ENCODE peak calls at places on chromosomes 16 and 17, in six cellular contexts. One of them, this sample, is unnamed.

GRCh38 chr17:64662774-64663367 is 764 bp upstream of the SMURF2 start:
- DNase-seq in AG04450: no peak
- DNase-seq in mammary epithelial cell: no peak
- DNase-seq in epithelial cell of proximal tubule: no peak
- DNase-seq in fibroblast of lung: no peak
- DNase-seq in tibial artery: no peak
- DNase-seq in this sample: no peak

GRCh38 chr16:57045694-57046381 is 46.5 kb upstream of the CPNE2 start:
- DNase-seq in AG04450: peak
- DNase-seq in mammary epithelial cell: no peak
- DNase-seq in epithelial cell of proximal tubule: no peak
- DNase-seq in fibroblast of lung: peak
- DNase-seq in tibial artery: peak
- DNase-seq in this sample: peak

GRCh38 chr16:4654387-4654901 is 29.8 kb downstream of the MGRN1 start:
- DNase-seq in AG04450: no peak
- DNase-seq in mammary epithelial cell: no peak
- DNase-seq in epithelial cell of proximal tubule: no peak
- DNase-seq in fibroblast of lung: no peak
- DNase-seq in tibial artery: no peak
- DNase-seq in this sample: peak

GRCh38 chr16:83626676-83627075 is 181.1 kb upstream of the HSBP1 start:
- DNase-seq in AG04450: no peak
- DNase-seq in mammary epithelial cell: no peak
- DNase-seq in epithelial cell of proximal tubule: no peak
- DNase-seq in fibroblast of lung: no peak
- DNase-seq in tibial artery: no peak
- DNase-seq in this sample: no peak

GRCh38 chr16:30724641-30725464 is 23.4 kb upstream of the PHKG2 start:
- DNase-seq in AG04450: no peak
- DNase-seq in mammary epithelial cell: no peak
- DNase-seq in epithelial cell of proximal tubule: no peak
- DNase-seq in fibroblast of lung: no peak
- DNase-seq in tibial artery: peak
- DNase-seq in this sample: no peak

GRCh38 chr17:75084039-75084660 is 3.6 kb upstream of the SLC16A5 start:
- DNase-seq in AG04450: no peak
- DNase-seq in mammary epithelial cell: no peak
- DNase-seq in epithelial cell of proximal tubule: no peak
- DNase-seq in fibroblast of lung: peak
- DNase-seq in tibial artery: no peak
- DNase-seq in this sample: no peak

GRCh38 chr16:68229431-68230175 is 6.3 kb downstream of the ESRP2 start:
- DNase-seq in AG04450: peak
- DNase-seq in mammary epithelial cell: peak
- DNase-seq in epithelial cell of proximal tubule: no peak
- DNase-seq in fibroblast of lung: peak
- DNase-seq in tibial artery: peak
- DNase-seq in this sample: no peak

GRCh38 chr17:60699090-60699489 is 21.4 kb downstream of the BCAS3 start:
- DNase-seq in AG04450: no peak
- DNase-seq in mammary epithelial cell: no peak
- DNase-seq in epithelial cell of proximal tubule: no peak
- DNase-seq in fibroblast of lung: no peak
- DNase-seq in tibial artery: no peak
- DNase-seq in this sample: no peak

GRCh38 chr16:80720759-80721470 is 83.5 kb downstream of the CDYL2 start:
- DNase-seq in AG04450: no peak
- DNase-seq in mammary epithelial cell: peak
- DNase-seq in epithelial cell of proximal tubule: peak
- DNase-seq in fibroblast of lung: no peak
- DNase-seq in tibial artery: no peak
- DNase-seq in this sample: no peak

GRCh38 chr16:68287276-68288251 is 23.2 kb downstream of the SLC7A6OS start:
- DNase-seq in AG04450: no peak
- DNase-seq in mammary epithelial cell: peak
- DNase-seq in epithelial cell of proximal tubule: no peak
- DNase-seq in fibroblast of lung: peak
- DNase-seq in tibial artery: peak
- DNase-seq in this sample: no peak

GRCh38 chr16:80569440-80570105 is 28.8 kb downstream of the DYNLRB2 start:
- DNase-seq in AG04450: no peak
- DNase-seq in mammary epithelial cell: peak
- DNase-seq in epithelial cell of proximal tubule: no peak
- DNase-seq in fibroblast of lung: peak
- DNase-seq in tibial artery: no peak
- DNase-seq in this sample: no peak

GRCh38 chr17:82985973-82986372 is 93.4 kb upstream of the METRNL start:
- DNase-seq in AG04450: no peak
- DNase-seq in mammary epithelial cell: peak
- DNase-seq in epithelial cell of proximal tubule: no peak
- DNase-seq in fibroblast of lung: peak
- DNase-seq in tibial artery: no peak
- DNase-seq in this sample: no peak

GRCh38 chr17:65489413-65490170 is 71.9 kb downstream of the AXIN2 start:
- DNase-seq in AG04450: no peak
- DNase-seq in mammary epithelial cell: no peak
- DNase-seq in epithelial cell of proximal tubule: no peak
- DNase-seq in fibroblast of lung: peak
- DNase-seq in tibial artery: no peak
- DNase-seq in this sample: no peak

GRCh38 chr17:10196384-10196783 is 2.0 kb downstream of the GAS7 start:
- DNase-seq in AG04450: no peak
- DNase-seq in mammary epithelial cell: no peak
- DNase-seq in epithelial cell of proximal tubule: no peak
- DNase-seq in fibroblast of lung: no peak
- DNase-seq in tibial artery: no peak
- DNase-seq in this sample: no peak

GRCh38 chr17:78252111-78252634 is 20.7 kb downstream of the TMEM235 start:
- DNase-seq in AG04450: no peak
- DNase-seq in mammary epithelial cell: no peak
- DNase-seq in epithelial cell of proximal tubule: no peak
- DNase-seq in fibroblast of lung: no peak
- DNase-seq in tibial artery: no peak
- DNase-seq in this sample: peak

GRCh38 chr17:47705536-47706481 is 11.8 kb downstream of the TBKBP1 start:
- DNase-seq in AG04450: no peak
- DNase-seq in mammary epithelial cell: no peak
- DNase-seq in epithelial cell of proximal tubule: no peak
- DNase-seq in fibroblast of lung: no peak
- DNase-seq in tibial artery: no peak
- DNase-seq in this sample: no peak

GRCh38 chr17:39867084-39867890 is 715 bp upstream of the ZPBP2 start:
- DNase-seq in AG04450: no peak
- DNase-seq in mammary epithelial cell: no peak
- DNase-seq in epithelial cell of proximal tubule: no peak
- DNase-seq in fibroblast of lung: no peak
- DNase-seq in tibial artery: no peak
- DNase-seq in this sample: no peak

GRCh38 chr16:70476272-70477020 is 22.1 kb downstream of the FCSK start:
- DNase-seq in AG04450: peak
- DNase-seq in mammary epithelial cell: peak
- DNase-seq in epithelial cell of proximal tubule: peak
- DNase-seq in fibroblast of lung: peak
- DNase-seq in tibial artery: no peak
- DNase-seq in this sample: no peak

GRCh38 chr17:61361084-61361483 is 38.6 kb upstream of the TBX2 start:
- DNase-seq in AG04450: peak
- DNase-seq in mammary epithelial cell: peak
- DNase-seq in epithelial cell of proximal tubule: no peak
- DNase-seq in fibroblast of lung: peak
- DNase-seq in tibial artery: no peak
- DNase-seq in this sample: no peak

GRCh38 chr17:4822835-4823234 is 10.3 kb upstream of the MINK1 start:
- DNase-seq in AG04450: no peak
- DNase-seq in mammary epithelial cell: no peak
- DNase-seq in epithelial cell of proximal tubule: no peak
- DNase-seq in fibroblast of lung: no peak
- DNase-seq in tibial artery: no peak
- DNase-seq in this sample: no peak

GRCh38 chr17:67160791-67161190 is 84.2 kb downstream of the HELZ start:
- DNase-seq in AG04450: no peak
- DNase-seq in mammary epithelial cell: no peak
- DNase-seq in epithelial cell of proximal tubule: no peak
- DNase-seq in fibroblast of lung: no peak
- DNase-seq in tibial artery: no peak
- DNase-seq in this sample: no peak

GRCh38 chr16:72877374-72878028 is 170.4 kb downstream of the ZFHX3 start:
- DNase-seq in AG04450: no peak
- DNase-seq in mammary epithelial cell: peak
- DNase-seq in epithelial cell of proximal tubule: peak
- DNase-seq in fibroblast of lung: peak
- DNase-seq in tibial artery: peak
- DNase-seq in this sample: no peak

GRCh38 chr16:12091569-12092346 is 115.2 kb downstream of the SNX29 start:
- DNase-seq in AG04450: no peak
- DNase-seq in mammary epithelial cell: no peak
- DNase-seq in epithelial cell of proximal tubule: no peak
- DNase-seq in fibroblast of lung: no peak
- DNase-seq in tibial artery: peak
- DNase-seq in this sample: no peak

GRCh38 chr16:61332461-61332860 is 703.8 kb downstream of the CDH8 start:
- DNase-seq in AG04450: no peak
- DNase-seq in mammary epithelial cell: no peak
- DNase-seq in epithelial cell of proximal tubule: no peak
- DNase-seq in fibroblast of lung: no peak
- DNase-seq in tibial artery: no peak
- DNase-seq in this sample: no peak

GRCh38 chr16:77794586-77794985 is 6.2 kb downstream of the VAT1L start:
- DNase-seq in AG04450: peak
- DNase-seq in mammary epithelial cell: peak
- DNase-seq in epithelial cell of proximal tubule: peak
- DNase-seq in fibroblast of lung: peak
- DNase-seq in tibial artery: no peak
- DNase-seq in this sample: no peak

GRCh38 chr17:50111687-50112655 is 16.8 kb downstream of the PDK2 start:
- DNase-seq in AG04450: no peak
- DNase-seq in mammary epithelial cell: no peak
- DNase-seq in epithelial cell of proximal tubule: no peak
- DNase-seq in fibroblast of lung: no peak
- DNase-seq in tibial artery: peak
- DNase-seq in this sample: peak

GRCh38 chr17:44310612-44311376 is 2.4 kb downstream of the RUNDC3A start:
- DNase-seq in AG04450: no peak
- DNase-seq in mammary epithelial cell: no peak
- DNase-seq in epithelial cell of proximal tubule: no peak
- DNase-seq in fibroblast of lung: no peak
- DNase-seq in tibial artery: no peak
- DNase-seq in this sample: no peak

GRCh38 chr17:62628845-62629555 is 1.5 kb downstream of the MRC2 start:
- DNase-seq in AG04450: no peak
- DNase-seq in mammary epithelial cell: peak
- DNase-seq in epithelial cell of proximal tubule: no peak
- DNase-seq in fibroblast of lung: peak
- DNase-seq in tibial artery: peak
- DNase-seq in this sample: no peak
- H3K4me3 ChIP-seq in AG04450: peak
- H3K4me3 ChIP-seq in mammary epithelial cell: peak
- H3K4me3 ChIP-seq in epithelial cell of proximal tubule: peak
- H3K4me3 ChIP-seq in fibroblast of lung: peak
- H3K4me3 ChIP-seq in tibial artery: peak
- H3K4me3 ChIP-seq in this sample: peak

GRCh38 chr17:7818746-7819645 is 15.0 kb upstream of the KDM6B start:
- DNase-seq in AG04450: no peak
- DNase-seq in mammary epithelial cell: no peak
- DNase-seq in epithelial cell of proximal tubule: no peak
- DNase-seq in fibroblast of lung: no peak
- DNase-seq in tibial artery: no peak
- DNase-seq in this sample: no peak
- H3K4me3 ChIP-seq in AG04450: no peak
- H3K4me3 ChIP-seq in mammary epithelial cell: no peak
- H3K4me3 ChIP-seq in epithelial cell of proximal tubule: no peak
- H3K4me3 ChIP-seq in fibroblast of lung: no peak
- H3K4me3 ChIP-seq in tibial artery: no peak
- H3K4me3 ChIP-seq in this sample: no peak

GRCh38 chr17:81703747-81704654 is 834 bp downstream of the MRPL12 start:
- DNase-seq in AG04450: no peak
- DNase-seq in mammary epithelial cell: no peak
- DNase-seq in epithelial cell of proximal tubule: no peak
- DNase-seq in fibroblast of lung: no peak
- DNase-seq in tibial artery: no peak
- DNase-seq in this sample: no peak

GRCh38 chr17:81700353-81701287 is 2.5 kb upstream of the MRPL12 start:
- DNase-seq in AG04450: no peak
- DNase-seq in mammary epithelial cell: no peak
- DNase-seq in epithelial cell of proximal tubule: no peak
- DNase-seq in fibroblast of lung: no peak
- DNase-seq in tibial artery: no peak
- DNase-seq in this sample: no peak

GRCh38 chr17:81702934-81703746 is at the start of gene MRPL12:
- DNase-seq in AG04450: peak
- DNase-seq in mammary epithelial cell: peak
- DNase-seq in epithelial cell of proximal tubule: no peak
- DNase-seq in fibroblast of lung: peak
- DNase-seq in tibial artery: peak
- DNase-seq in this sample: peak

GRCh38 chr17:81697261-81698044 is 5.7 kb upstream of the MRPL12 start:
- DNase-seq in AG04450: no peak
- DNase-seq in mammary epithelial cell: no peak
- DNase-seq in epithelial cell of proximal tubule: no peak
- DNase-seq in fibroblast of lung: no peak
- DNase-seq in tibial artery: no peak
- DNase-seq in this sample: no peak

GRCh38 chr17:81701288-81702071 is 1.7 kb upstream of the MRPL12 start:
- DNase-seq in AG04450: no peak
- DNase-seq in mammary epithelial cell: no peak
- DNase-seq in epithelial cell of proximal tubule: no peak
- DNase-seq in fibroblast of lung: no peak
- DNase-seq in tibial artery: no peak
- DNase-seq in this sample: no peak
- H3K4me3 ChIP-seq in AG04450: peak
- H3K4me3 ChIP-seq in mammary epithelial cell: peak
- H3K4me3 ChIP-seq in epithelial cell of proximal tubule: peak
- H3K4me3 ChIP-seq in fibroblast of lung: peak
- H3K4me3 ChIP-seq in tibial artery: peak
- H3K4me3 ChIP-seq in this sample: no peak

DNA sequence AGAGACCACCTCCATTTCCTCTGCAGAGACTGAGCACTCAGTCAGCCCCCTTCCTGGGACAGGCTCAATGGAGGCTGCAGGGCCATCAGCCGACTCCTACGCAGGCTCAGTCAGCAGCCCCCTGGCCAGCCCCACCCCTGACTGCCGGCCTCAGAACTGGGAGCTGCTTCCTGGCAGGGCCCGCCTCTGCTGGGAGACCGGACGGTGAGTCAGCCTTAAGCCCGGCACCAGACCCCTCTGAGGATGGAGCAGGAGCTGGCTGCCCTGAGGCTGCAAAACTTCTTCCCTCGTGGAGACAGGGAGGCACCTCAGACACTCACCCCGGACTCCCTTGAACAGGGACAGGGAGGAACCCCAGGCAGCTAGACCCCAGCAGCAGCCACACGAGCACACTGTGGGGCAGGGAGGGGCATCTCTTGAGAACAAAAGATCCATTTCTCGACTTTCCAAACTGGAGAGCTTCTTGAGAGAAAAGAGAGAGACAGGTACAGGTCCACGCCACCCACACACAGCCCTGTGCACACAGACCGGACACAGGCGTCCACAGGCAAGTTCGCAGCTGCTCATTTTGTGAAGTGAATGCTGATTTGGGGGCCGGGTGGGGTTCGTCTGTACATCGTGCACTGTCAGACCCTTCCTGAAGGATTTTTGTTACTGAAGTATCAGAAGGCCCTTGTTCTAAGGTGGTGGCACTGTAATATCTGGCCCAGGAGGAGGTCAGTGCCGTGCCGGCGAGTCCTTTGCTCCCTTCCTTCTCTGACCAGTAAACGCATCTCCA is 1.3 kb upstream of the TUBB3 start:
- DNase-seq in AG04450: peak
- DNase-seq in mammary epithelial cell: peak
- DNase-seq in epithelial cell of proximal tubule: peak
- DNase-seq in fibroblast of lung: peak
- DNase-seq in tibial artery: peak
- DNase-seq in this sample: peak
- H3K4me3 ChIP-seq in AG04450: peak
- H3K4me3 ChIP-seq in mammary epithelial cell: peak
- H3K4me3 ChIP-seq in epithelial cell of proximal tubule: peak
- H3K4me3 ChIP-seq in fibroblast of lung: peak
- H3K4me3 ChIP-seq in tibial artery: peak
- H3K4me3 ChIP-seq in this sample: no peak

This sample was measured in pancreas.